ENCODE peak calls at places on chromosomes 11 and 22, in seven cellular contexts. O is HepG2, E is mesendoderm, Q is K562, P is mammary epithelial cell, J is GM23248, H is adipocyte. M is an unnamed sample.

GRCh38 chr11:66334605-66335442 is 1.4 kb downstream of the RIN1 start:
- DNase-seq in O (no peak), E (no peak), Q (no peak), P (no peak), J (no peak), H (peak; percentile 56), M (peak; percentile 79)

GRCh38 chr11:726278-726915 is 20.4 kb downstream of the EPS8L2 start:
- DNase-seq in O (no peak), E (peak; percentile 40), Q (peak; percentile 95), P (peak; percentile 83), J (peak; percentile 73), H (peak; percentile 22), M (peak; percentile 92)

GRCh38 chr22:30249049-30250038 is 2.8 kb upstream of the LIF start:
- DNase-seq in O (peak; percentile 40), E (no peak), Q (peak; percentile 65), P (peak; percentile 22), J (peak; percentile 35), H (peak; percentile 35), M (peak; percentile 85)

GRCh38 chr11:33987975-33988580 is 63.5 kb upstream of the CAPRIN1 start:
- DNase-seq in O (peak; percentile 72), E (peak; percentile 90), Q (peak; percentile 69), P (peak; percentile 48), J (peak; percentile 89), H (peak; percentile 93), M (no peak)

GRCh38 chr11:92550411-92550810 is 325.8 kb downstream of the FAT3 start:
- DNase-seq in O (no peak), E (peak; percentile 70), Q (no peak), P (no peak), J (no peak), H (no peak), M (no peak)

GRCh38 chr11:70480711-70481110 is 82.4 kb downstream of the CTTN start:
- DNase-seq in O (no peak), E (no peak), Q (no peak), P (no peak), J (no peak), H (no peak), M (peak; percentile 35)

GRCh38 chr22:41674941-41675340 is 13.7 kb downstream of the SNU13 start:
- DNase-seq in O (no peak), E (no peak), Q (no peak), P (no peak), J (no peak), H (no peak), M (no peak)

GRCh38 chr11:56642339-56642738 is at the start of gene OR5AP2:
- DNase-seq in O (no peak), E (no peak), Q (no peak), P (no peak), J (no peak), H (no peak), M (no peak)

GRCh38 chr11:57458060-57458409 is 2.3 kb upstream of the RTN4RL2 start:
- DNase-seq in O (no peak), E (peak; percentile 82), Q (peak; percentile 26), P (no peak), J (peak; percentile 18), H (no peak), M (no peak)

GRCh38 chr11:8814209-8814922 is 96.6 kb upstream of the AKIP1 start:
- DNase-seq in O (no peak), E (peak; percentile 96), Q (no peak), P (peak; percentile 95), J (peak; percentile 57), H (no peak), M (no peak)

GRCh38 chr11:95655544-95655943 is 134.0 kb downstream of the FAM76B start:
- DNase-seq in O (no peak), E (no peak), Q (no peak), P (no peak), J (no peak), H (no peak), M (no peak)

GRCh38 chr11:87097582-87097981 is 59.8 kb downstream of the TMEM135 start:
- DNase-seq in O (peak; percentile 87), E (peak; percentile 87), Q (peak; percentile 67), P (peak; percentile 22), J (peak; percentile 29), H (peak; percentile 31), M (no peak)

GRCh38 chr22:43106302-43106701 is 4.2 kb upstream of the BIK start:
- DNase-seq in O (no peak), E (no peak), Q (no peak), P (no peak), J (no peak), H (no peak), M (no peak)

GRCh38 chr22:38698407-38699094 is 2.2 kb downstream of the JOSD1 start:
- DNase-seq in O (no peak), E (no peak), Q (no peak), P (no peak), J (no peak), H (no peak), M (no peak)

GRCh38 chr11:117248341-117248740 is 15.9 kb downstream of the RNF214 start:
- DNase-seq in O (no peak), E (no peak), Q (peak; percentile 32), P (no peak), J (no peak), H (no peak), M (no peak)

GRCh38 chr11:110473666-110474065 is 43.9 kb downstream of the FDX1 start:
- DNase-seq in O (peak; percentile 14), E (no peak), Q (no peak), P (no peak), J (peak; percentile 22), H (no peak), M (no peak)

GRCh38 chr11:117829369-117829725 is 4.8 kb upstream of the FXYD2 start:
- DNase-seq in O (no peak), E (no peak), Q (no peak), P (no peak), J (no peak), H (no peak), M (peak; percentile 85)

DNA sequence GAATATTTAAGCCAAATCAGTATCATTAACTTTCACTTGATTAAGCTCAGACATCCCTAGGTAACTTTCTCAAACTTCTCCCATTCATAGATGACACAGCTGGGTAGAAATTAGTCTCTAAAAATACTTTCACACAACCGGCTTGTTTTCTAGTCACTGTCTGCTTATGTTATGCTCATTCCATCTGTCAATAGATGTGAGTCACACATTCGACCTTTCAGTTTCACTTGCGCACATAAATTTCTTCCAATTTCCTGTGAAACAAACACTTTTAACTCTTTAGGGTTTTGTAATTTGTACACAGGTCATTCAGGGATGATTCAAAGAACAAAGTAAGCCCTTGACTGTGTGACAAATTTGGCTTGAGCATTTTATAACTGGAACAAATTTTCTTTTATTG is 723.0 kb downstream of the KCNA4 start:
- DNase-seq in O (peak; percentile 5), E (no peak), Q (no peak), P (peak; percentile 75), J (peak; percentile 77), H (peak; percentile 73), M (no peak)
- H3K9ac ChIP-seq in O (no peak overlapping the region), E (no peak overlapping the region), Q (no peak overlapping the region), P (no peak overlapping the region), J (peak overlapping the region; percentile 7), H (peak overlapping the region; percentile 26), M (no peak overlapping the region)

GRCh38 chr11:2889399-2890273 is 4.1 kb upstream of the CDKN1C start:
- DNase-seq in O (peak; percentile 32), E (no peak), Q (no peak), P (no peak), J (no peak), H (no peak), M (peak; percentile 66)

GRCh38 chr11:2891901-2892214 is 6.3 kb upstream of the CDKN1C start:
- DNase-seq in O (peak; percentile 30), E (no peak), Q (no peak), P (no peak), J (no peak), H (no peak), M (no peak)

GRCh38 chr11:2892215-2893020 is 6.8 kb upstream of the CDKN1C start:
- DNase-seq in O (no peak), E (peak; percentile 91), Q (peak; percentile 76), P (no peak), J (peak; percentile 55), H (peak; percentile 67), M (peak; percentile 94)

GRCh38 chr11:2890466-2891241 is 5.1 kb upstream of the CDKN1C start:
- DNase-seq in O (no peak), E (no peak), Q (peak; percentile 84), P (no peak), J (no peak), H (no peak), M (peak; percentile 93)

DNA sequence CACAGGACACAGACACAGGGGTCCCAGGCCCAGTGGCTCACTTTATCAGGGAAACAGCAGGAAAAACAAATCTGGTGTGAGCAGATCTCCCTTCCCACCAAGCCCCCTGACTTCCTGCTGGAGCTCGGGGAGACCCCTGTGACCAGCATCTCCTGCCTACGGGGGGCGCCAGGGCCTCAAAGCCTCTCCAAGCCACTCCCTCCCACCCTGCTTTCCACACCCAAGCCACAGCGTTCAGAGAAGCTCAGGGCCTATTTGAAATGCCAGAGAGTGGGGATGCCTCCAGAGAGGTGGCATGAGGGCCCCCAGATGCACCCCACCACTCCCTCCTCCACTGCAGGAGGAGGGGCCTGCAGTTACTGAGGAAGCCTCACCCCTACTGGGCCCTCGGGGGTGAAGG is 5.7 kb upstream of the CDKN1C start:
- DNase-seq in O (no peak), E (peak; percentile 53), Q (peak; percentile 42), P (no peak), J (no peak), H (no peak), M (no peak)
- H3K9ac ChIP-seq in O (no peak overlapping the region), E (peak overlapping the region; percentile 59), Q (peak overlapping the region; percentile 92), P (no peak overlapping the region), J (no peak overlapping the region), H (no peak overlapping the region), M (no peak overlapping the region)

DNA sequence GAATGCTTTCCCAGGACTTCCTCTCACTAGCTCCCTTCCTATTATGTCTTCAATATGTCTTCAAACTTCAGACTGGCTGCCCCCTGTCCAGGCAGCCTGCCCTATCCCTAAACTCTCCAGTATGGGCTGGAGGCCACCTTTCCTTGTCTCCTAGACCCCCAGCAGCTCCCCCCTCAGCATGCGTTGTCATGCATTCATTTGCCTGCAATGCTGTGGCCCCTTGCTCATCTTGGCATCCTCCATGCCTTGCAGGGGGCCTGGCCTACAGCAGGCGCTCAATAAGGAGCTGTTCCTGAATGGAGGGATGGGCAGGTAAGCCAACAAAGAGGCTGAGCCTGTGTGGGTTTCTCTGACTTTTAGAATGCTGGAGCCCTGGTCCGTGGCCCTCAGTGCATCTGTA is 16.4 kb upstream of the ARAP1 start:
- DNase-seq in O (no peak), E (no peak), Q (no peak), P (no peak), J (no peak), H (no peak), M (no peak)
- H3K9ac ChIP-seq in O (no peak overlapping the region), E (no peak overlapping the region), Q (no peak overlapping the region), P (no peak overlapping the region), J (no peak overlapping the region), H (no peak overlapping the region), M (no peak overlapping the region)

DNA sequence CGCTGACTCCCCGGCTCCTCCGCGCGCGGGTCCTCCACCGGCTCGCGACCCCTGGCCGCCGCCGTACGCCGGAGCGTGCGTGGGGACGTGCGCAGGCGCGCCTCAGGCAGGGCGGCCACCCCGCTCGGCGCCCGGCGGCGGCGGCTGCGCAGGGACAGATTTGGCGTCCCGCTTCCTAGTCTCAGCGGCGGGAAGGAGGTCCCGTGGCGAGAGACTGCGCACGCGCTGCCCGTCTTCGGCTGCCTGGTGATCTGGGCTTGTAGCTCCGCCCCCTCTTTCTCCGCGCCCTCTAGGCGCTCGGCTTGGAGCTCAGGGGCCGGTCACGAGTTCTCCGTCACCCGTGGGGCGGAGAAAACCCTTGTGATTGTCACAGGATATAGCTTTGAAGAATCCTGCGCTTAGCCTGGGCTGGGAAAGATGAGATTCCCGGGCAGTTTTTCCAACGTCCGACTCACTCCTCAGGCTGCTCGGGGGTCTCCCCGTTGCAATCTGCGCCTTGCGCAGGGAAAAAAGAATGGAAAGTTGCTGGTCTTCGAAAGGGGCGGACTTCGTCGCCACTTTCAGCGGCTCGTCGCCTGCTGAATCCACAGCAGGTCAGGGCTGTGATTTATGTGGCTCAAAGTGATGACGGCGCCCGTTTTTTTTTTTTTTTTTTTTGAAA is at the start of gene PATL1:
- DNase-seq in O (peak; percentile 95), E (peak; percentile 98), Q (peak; percentile 98), P (peak; percentile 97), J (peak; percentile 100), H (peak; percentile 100), M (peak; percentile 100)
- H3K9ac ChIP-seq in O (peak within 1 kb of the TSS; percentile 84), E (peak within 1 kb of the TSS; percentile 95), Q (peak within 1 kb of the TSS; percentile 96), P (peak within 1 kb of the TSS; percentile 89), J (peak within 1 kb of the TSS; percentile 92), H (peak within 1 kb of the TSS; percentile 98), M (peak within 1 kb of the TSS; percentile 93)